ENCODE peak calls at places on chromosome 10, in ten cellular contexts. P, C, F, Q, B, G, R, H, T and N are unnamed samples.
A peak's percentile ranks its signal among the peaks of the same experiment; 100 is the strongest.

GRCh38 chr10:4790045-4790444 is 36.0 kb upstream of the AKR1E2 start:
- DNase-seq in C (no peak), Q (no peak), P (no peak), R (no peak), F (no peak), B (no peak), G (no peak), H (no peak), T (no peak), N (no peak)

GRCh38 chr10:130647341-130647740 is 511.1 kb downstream of the GLRX3 start:
- DNase-seq in F (no peak), B (no peak), P (no peak), C (no peak), T (no peak), H (no peak), G (no peak), Q (no peak), R (no peak), N (no peak)

GRCh38 chr10:86376852-86377796 is 10.5 kb upstream of the GRID1 start:
- DNase-seq in C (peak; percentile 80), R (peak; percentile 94), P (peak; percentile 63), H (peak; percentile 13), T (peak; percentile 29), G (peak; percentile 72), Q (peak; percentile 46), B (peak; percentile 94), F (peak; percentile 91), N (peak; percentile 85)

GRCh38 chr10:60236869-60237524 is 152.7 kb downstream of the ANK3 start:
- DNase-seq in R (no peak), T (no peak), C (peak; percentile 73), Q (no peak), F (peak; percentile 14), B (peak; percentile 65), H (peak; percentile 41), P (peak; percentile 13), G (no peak), N (peak; percentile 72)

GRCh38 chr10:5283305-5284158 is 81.2 kb upstream of the UCN3 start:
- DNase-seq in C (peak; percentile 75), Q (no peak), F (no peak), G (no peak), T (no peak), P (peak; percentile 79), R (peak; percentile 62), H (peak; percentile 41), B (no peak), N (peak; percentile 24)

GRCh38 chr10:30529373-30529998 is 95.5 kb downstream of the MAP3K8 start:
- DNase-seq in P (no peak), G (no peak), Q (peak; percentile 6), T (no peak), B (no peak), C (peak; percentile 90), R (no peak), F (peak; percentile 39), H (no peak), N (peak; percentile 75)

GRCh38 chr10:128018236-128018635 is 108.0 kb downstream of the MKI67 start:
- DNase-seq in T (no peak), P (peak; percentile 52), C (no peak), H (no peak), R (no peak), Q (no peak), B (peak; percentile 81), F (no peak), G (no peak), N (no peak)

GRCh38 chr10:113216068-113216467 is 266.0 kb downstream of the TCF7L2 start:
- DNase-seq in T (no peak), G (no peak), F (no peak), R (no peak), H (no peak), C (no peak), Q (no peak), B (no peak), P (no peak), N (no peak)

GRCh38 chr10:109025187-109025586 is 898.1 kb downstream of the XPNPEP1 start:
- DNase-seq in R (no peak), B (no peak), H (no peak), P (no peak), T (no peak), Q (no peak), C (no peak), G (no peak), F (no peak), N (no peak)

GRCh38 chr10:113739031-113739430 is 12.5 kb upstream of the PLEKHS1 start:
- DNase-seq in R (no peak), G (no peak), C (no peak), T (no peak), F (no peak), Q (no peak), B (no peak), H (no peak), P (no peak), N (no peak)

GRCh38 chr10:86958831-86959736 is 685 bp downstream of the SNCG start:
- DNase-seq in T (no peak), C (peak; percentile 84), G (no peak), F (no peak), R (peak; percentile 72), H (peak; percentile 51), Q (no peak), B (peak; percentile 58), P (peak; percentile 80), N (no peak)

GRCh38 chr10:24642921-24643678 is 80.6 kb downstream of the ARHGAP21 start:
- DNase-seq in F (no peak), Q (no peak), G (no peak), P (peak; percentile 86), B (no peak), H (peak; percentile 77), R (no peak), C (no peak), T (peak; percentile 49), N (peak; percentile 22)

GRCh38 chr10:44576715-44577191 is 191.9 kb upstream of the CXCL12 start:
- DNase-seq in G (no peak), P (peak; percentile 79), F (no peak), C (no peak), B (no peak), Q (no peak), H (peak; percentile 76), T (no peak), R (no peak), N (no peak)

GRCh38 chr10:129919358-129919757 is 44.7 kb downstream of the EBF3 start:
- DNase-seq in P (no peak), B (no peak), C (no peak), H (no peak), F (no peak), R (no peak), G (no peak), T (no peak), Q (no peak), N (no peak)

GRCh38 chr10:104580321-104580720 is 60.8 kb upstream of the SORCS3 start:
- DNase-seq in T (no peak), P (peak; percentile 52), B (peak; percentile 86), C (no peak), Q (no peak), H (no peak), F (no peak), R (no peak), G (no peak), N (no peak)

GRCh38 chr10:7626283-7626682 is 40.5 kb downstream of the ITIH5 start:
- DNase-seq in C (no peak), B (no peak), T (no peak), P (peak; percentile 49), F (no peak), Q (no peak), G (no peak), R (no peak), H (no peak), N (no peak)

GRCh38 chr10:33790506-33791283 is 456.2 kb upstream of the NRP1 start:
- DNase-seq in C (no peak), P (peak; percentile 57), F (no peak), Q (no peak), B (no peak), G (no peak), R (no peak), H (no peak), T (no peak), N (no peak)

GRCh38 chr10:8137272-8137680 is 82.8 kb downstream of the GATA3 start:
- DNase-seq in T (no peak), G (no peak), F (no peak), C (no peak), R (no peak), Q (no peak), B (no peak), H (no peak), P (no peak), N (no peak)

GRCh38 chr10:4082851-4083250 is 297.8 kb upstream of the KLF6 start:
- DNase-seq in F (no peak), H (no peak), R (no peak), T (no peak), B (no peak), G (no peak), P (peak; percentile 40), C (no peak), Q (no peak), N (no peak)